ENCODE peak calls at places on chromosome 1, in nine cellular contexts. K is MM.1S, O is astrocyte, G is fibroblast of lung, L is PC-3, F is hepatocyte, I is K562, Z is DND-41, Q is neural progenitor cell. J is an unnamed sample. For H3K4me1, the result is how much of the 10 kb centered on the place peaks cover.

GRCh38 chr1:166952002-166952746 is 23.2 kb downstream of the ILDR2 start:
- DNase-seq in L (peak), O (peak), G (peak), F (no peak), Q (peak), K (no peak), I (no peak), Z (no peak), J (peak)

GRCh38 chr1:29629401-29629800 is 393.1 kb downstream of the PTPRU start:
- DNase-seq in F (no peak), K (no peak), L (no peak), G (no peak), Z (no peak), O (no peak), Q (no peak), I (no peak), J (no peak)

GRCh38 chr1:11062965-11063401 is 3.2 kb upstream of the SRM start:
- DNase-seq in G (no peak), L (no peak), K (no peak), Z (no peak), O (peak), Q (no peak), I (no peak), F (no peak), J (peak)

GRCh38 chr1:177706977-177707376 is 262.9 kb downstream of the SEC16B start:
- DNase-seq in Q (no peak), G (no peak), Z (no peak), F (no peak), L (no peak), I (no peak), O (no peak), K (no peak), J (no peak)

GRCh38 chr1:63575340-63575826 is 17.8 kb upstream of the PGM1 start:
- DNase-seq in K (peak), Z (no peak), O (no peak), Q (no peak), G (peak), L (peak), I (peak), F (peak), J (peak)

GRCh38 chr1:184889902-184890301 is 84.4 kb downstream of the NIBAN1 start:
- DNase-seq in G (no peak), K (no peak), F (no peak), I (no peak), Z (no peak), L (no peak), O (no peak), Q (peak), J (peak)

GRCh38 chr1:223363057-223363855 is 720 bp downstream of the SUSD4 start:
- DNase-seq in Q (peak), I (peak), L (no peak), Z (peak), G (peak), F (peak), O (peak), K (no peak), J (peak)

GRCh38 chr1:94636625-94637024 is 95.1 kb upstream of the F3 start:
- DNase-seq in K (no peak), O (peak), Z (no peak), I (no peak), L (no peak), Q (no peak), F (no peak), G (peak), J (peak)

DNA sequence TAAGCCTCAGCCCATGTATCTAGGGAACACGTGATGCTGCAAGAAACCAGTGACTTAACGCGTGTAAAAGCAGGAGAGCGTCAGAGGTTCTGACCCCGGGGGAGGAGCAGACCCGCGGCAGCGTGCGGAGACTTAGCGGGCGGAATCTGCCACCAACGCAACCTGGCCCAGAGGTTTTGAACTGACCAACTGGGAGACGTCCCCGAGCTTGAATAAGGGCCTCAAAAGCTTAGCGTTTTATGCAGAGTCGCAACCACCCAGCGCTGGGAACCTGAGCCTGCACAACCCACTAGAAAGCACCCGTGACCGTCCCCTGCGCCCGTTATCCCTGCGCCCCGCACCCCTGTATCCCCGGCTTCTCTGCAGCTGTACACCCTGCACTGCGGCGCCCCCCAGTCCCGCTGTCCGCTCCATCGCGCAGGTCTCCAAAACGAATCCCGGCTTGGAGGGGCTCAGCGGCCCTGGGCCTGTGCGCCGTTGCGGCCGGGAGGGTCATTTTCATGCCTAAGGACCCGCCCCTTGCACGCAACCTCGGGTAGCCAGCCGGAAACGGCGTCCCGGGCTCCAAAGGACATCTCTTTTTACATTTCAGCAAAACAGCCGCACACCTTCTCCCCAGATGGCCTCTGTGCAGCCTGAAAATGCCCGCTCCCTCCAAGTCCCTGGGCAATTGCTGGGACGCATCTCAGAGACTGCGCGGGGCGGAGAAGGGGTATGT is 29.4 kb upstream of the TRIM17 start:
- DNase-seq in G (peak), Q (peak), L (no peak), Z (no peak), O (peak), K (peak), F (peak), I (no peak), J (peak)
- TF ChIP-seq EZH2 in G (peak), Q (no peak), L (no peak), Z (no peak), O (peak), K (no peak), F (no peak), I (no peak), J (peak)

DNA sequence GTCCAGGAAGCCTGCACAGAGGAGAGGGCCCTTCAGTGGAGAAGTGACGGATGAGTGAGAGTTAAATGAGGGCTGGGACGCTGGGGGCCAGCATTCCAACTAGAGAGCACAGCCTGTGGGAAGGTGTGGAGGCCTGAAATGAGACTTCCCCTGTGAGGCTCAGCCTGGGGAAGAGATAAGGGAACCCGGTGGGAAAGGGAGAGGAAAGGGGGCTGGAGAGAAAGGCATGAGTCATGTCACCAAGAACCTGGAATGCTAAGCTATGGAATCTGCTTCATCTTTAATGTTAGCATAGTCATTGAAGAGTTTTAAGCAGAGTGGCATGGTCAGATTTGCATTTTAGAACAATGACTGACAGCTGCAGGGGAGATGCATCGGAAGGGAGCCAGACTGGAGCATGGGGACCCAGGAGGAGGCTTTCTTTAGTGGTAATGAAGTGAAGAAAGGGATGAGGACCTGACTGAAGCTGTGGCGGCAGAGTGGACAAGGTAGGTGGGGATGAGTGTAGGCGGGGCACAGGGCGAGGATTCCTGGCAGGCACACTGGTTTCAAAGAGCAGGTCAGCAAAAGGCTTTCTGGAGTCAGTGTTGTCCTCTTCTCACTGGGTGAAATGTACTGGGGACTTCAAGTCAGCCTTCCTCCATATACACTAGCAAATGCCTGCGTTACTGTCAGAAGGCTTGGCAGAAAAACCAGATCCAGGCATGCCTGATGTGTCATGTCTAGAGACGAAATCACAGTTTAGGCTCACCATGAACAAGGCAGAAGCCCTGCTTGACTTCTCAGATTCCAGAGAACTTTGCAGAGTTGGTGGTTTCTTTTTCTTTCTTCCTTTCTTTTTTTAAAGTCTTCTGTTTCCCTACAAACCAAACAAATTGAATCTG is 8.0 kb downstream of the RGL1 start:
- DNase-seq in Z (no peak), L (no peak), G (peak), Q (peak), F (peak), K (no peak), O (peak), I (no peak), J (peak)
- H3K4me1 ChIP-seq in Z (under half), L (under half), G (under half), Q (half or more), F (under half), K (under half), O (under half), I (under half), J (under half)

DNA sequence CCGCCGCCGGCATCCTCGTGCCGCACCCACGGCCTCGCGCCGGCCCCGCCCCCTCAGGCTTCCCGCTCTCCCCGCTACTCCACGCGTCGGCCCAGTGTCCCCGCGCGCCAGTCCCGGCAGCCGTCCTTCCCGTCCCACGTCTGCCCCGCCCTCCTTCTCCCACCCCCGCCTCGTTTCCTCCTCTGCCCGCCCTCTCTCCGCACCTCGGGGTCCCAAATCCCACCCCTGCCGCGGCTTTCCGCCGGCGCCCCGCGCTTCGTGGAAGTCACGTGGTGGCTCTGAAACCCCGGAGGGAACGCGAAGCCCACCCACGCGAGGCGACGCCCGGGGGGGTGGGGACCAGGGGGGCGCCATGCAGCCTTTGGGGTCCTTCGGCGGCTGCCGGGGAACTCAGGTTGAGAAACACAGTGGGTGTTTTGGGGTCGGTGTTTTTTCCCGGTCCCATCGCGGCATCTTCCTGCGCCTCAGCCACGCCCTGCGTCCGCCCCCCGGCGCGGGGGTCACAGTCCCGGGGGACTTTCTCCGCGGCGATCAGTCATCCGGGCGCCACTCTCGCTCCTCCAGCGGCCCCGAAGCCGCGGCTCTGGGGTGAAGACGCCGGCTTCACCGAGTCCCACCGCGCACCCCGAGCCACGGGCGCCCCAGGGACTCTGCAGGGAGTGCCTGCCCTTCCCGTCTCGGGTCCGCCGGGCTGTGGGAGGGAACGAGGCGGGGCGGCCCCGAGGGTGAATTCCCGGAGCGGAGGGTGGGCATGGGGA is at the start of gene BATF3:
- DNase-seq in Q (peak), I (peak), F (peak), G (no peak), L (no peak), K (no peak), O (no peak), Z (peak), J (peak)
- TF ChIP-seq EZH2 in Q (peak), I (peak), F (peak), G (no peak), L (peak), K (no peak), O (peak), Z (no peak), J (no peak)

GRCh38 chr1:156705321-156705917 is at the start of gene CRABP2:
- DNase-seq in O (no peak), G (peak), Z (no peak), K (no peak), Q (peak), L (peak), F (peak), I (peak), J (peak)

GRCh38 chr1:156704930-156705320 is 458 bp downstream of the CRABP2 start:
- DNase-seq in O (peak), L (peak), F (peak), G (peak), Z (no peak), I (no peak), Q (peak), K (no peak), J (peak)

GRCh38 chr1:156707027-156707426 is 1.6 kb upstream of the CRABP2 start:
- DNase-seq in O (no peak), L (no peak), Z (no peak), F (no peak), Q (no peak), K (no peak), G (no peak), I (no peak), J (peak)

GRCh38 chr1:156706647-156707008 is 1.2 kb upstream of the CRABP2 start:
- DNase-seq in Q (peak), O (no peak), K (no peak), L (peak), I (peak), Z (peak), F (peak), G (peak), J (peak)

DNA sequence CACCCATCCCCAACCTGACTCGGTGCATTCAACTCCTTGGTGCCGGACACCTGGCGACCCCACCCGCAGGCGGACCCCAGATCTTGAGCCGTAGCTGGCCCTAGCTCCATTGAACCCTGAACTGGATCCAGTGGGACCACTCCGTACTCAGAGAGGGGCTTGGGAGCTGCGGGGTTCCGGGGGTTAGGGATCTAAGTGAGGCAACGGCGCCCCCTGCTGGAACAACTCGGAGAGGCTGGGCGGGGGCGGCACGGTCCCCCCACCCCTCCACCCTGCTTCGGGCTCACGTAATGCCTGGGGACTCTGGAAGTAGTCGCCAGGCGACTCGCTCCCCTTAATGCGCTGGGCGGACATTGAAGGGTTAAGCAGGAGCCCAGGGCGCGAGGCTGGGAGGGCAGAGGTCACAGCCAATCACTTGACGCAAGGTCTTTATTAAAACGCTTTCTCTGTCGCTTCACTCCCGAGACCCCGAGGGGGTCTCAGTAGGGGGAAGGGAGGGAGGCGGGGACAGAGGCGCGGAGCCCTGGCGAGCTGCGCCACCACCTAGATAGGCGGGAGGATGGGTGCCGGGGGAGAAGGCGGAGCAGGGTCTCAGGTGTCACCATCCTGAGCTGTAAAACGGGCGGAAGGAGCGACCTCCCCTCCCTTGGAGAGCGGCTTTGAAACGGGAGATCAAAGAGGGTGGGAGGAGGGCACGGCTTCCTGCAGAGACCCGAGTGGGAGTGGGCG is 699 bp upstream of the CRABP2 start:
- DNase-seq in K (peak), Z (peak), G (peak), O (no peak), F (peak), L (peak), I (peak), Q (peak), J (peak)
- H3K4me1 ChIP-seq in K (under half), Z (under half), G (under half), O (half or more), F (half or more), L (half or more), I (under half), Q (half or more), J (half or more)

GRCh38 chr1:247112479-247112781 is 8.3 kb upstream of the ZNF669 start:
- DNase-seq in Q (no peak), G (no peak), F (peak), K (no peak), I (no peak), O (no peak), Z (no peak), L (peak), J (no peak)

GRCh38 chr1:247111636-247112478 is 7.7 kb upstream of the ZNF669 start:
- DNase-seq in G (peak), K (no peak), L (peak), Z (no peak), F (peak), Q (peak), O (peak), I (peak), J (peak)

GRCh38 chr1:247114351-247115140 is 10.4 kb upstream of the ZNF669 start:
- DNase-seq in Q (no peak), I (no peak), F (no peak), G (no peak), O (no peak), Z (no peak), K (no peak), L (no peak), J (no peak)

GRCh38 chr1:247113733-247114271 is 9.6 kb upstream of the ZNF669 start:
- DNase-seq in L (no peak), I (no peak), G (no peak), Z (no peak), F (no peak), O (no peak), K (no peak), Q (no peak), J (no peak)

GRCh38 chr1:247113094-247113497 is 8.9 kb upstream of the ZNF669 start:
- DNase-seq in I (no peak), Z (no peak), G (no peak), F (no peak), L (peak), Q (no peak), K (no peak), O (peak), J (peak)
- TF ChIP-seq EZH2 in I (no peak), Z (no peak), G (no peak), F (no peak), L (no peak), Q (no peak), K (no peak), O (no peak), J (no peak)

DNA sequence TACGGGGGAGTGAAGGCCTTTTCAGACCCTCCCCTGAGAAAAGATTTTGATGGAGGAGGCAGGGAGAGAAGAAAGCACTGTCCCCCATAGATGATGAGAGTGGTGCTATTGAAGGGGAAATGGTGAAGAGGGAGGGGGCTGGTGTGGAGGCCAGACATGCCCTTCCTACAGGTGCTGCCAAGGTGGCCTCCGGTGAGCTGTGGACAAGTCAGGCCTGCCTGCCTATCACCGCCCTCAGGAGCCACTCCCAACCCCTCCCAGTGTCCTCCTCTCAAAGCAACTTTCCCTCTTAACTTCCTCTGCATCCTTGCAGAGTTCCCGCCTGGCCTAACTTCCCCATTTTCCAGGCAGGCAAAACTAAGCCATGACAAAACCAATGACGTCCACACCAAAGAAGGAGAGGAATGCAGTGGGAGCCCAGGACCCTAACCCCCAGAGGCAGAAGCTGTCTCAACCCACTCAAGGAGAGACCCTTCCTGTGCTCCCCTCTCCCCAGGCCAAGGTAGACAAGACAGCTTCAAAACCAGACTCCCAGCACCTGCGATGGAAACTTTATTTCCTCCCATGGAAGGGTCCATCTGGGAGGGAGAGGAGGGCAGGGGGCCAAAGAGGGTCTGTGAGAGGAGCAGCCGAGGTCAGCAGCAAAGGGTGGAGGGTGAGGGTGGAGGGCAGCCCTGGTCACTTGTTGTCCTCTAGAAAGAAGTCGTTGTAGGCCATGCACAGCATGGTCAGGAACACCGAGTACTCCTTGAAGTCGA is 1.0 kb upstream of the S100A6 start:
- DNase-seq in F (no peak), G (no peak), I (no peak), Q (no peak), K (no peak), O (no peak), Z (no peak), L (peak), J (no peak)
- H3K4me1 ChIP-seq in F (under half), G (under half), I (half or more), Q (under half), K (under half), O (half or more), Z (under half), L (half or more), J (under half)